ENCODE peak calls at places on chromosomes 1 and 21, in four cellular contexts. One of them, this sample, is unnamed.

GRCh38 chr1:147786536-147786935 is 26.1 kb upstream of the GJA5 start:
- DNase-seq in naive thymus-derived CD4-positive, alpha-beta T cell: no peak
- DNase-seq in stimulated activated CD8-positive, alpha-beta memory T cell treated with anti-CD3 and anti-CD28 coated beads, Interleukin-2, amount 100 ng/mL, for 48 hours: no peak
- DNase-seq in breast epithelium: no peak
- DNase-seq in this sample: no peak

GRCh38 chr21:39332175-39332574 is 16.7 kb downstream of the HMGN1 start:
- DNase-seq in naive thymus-derived CD4-positive, alpha-beta T cell: no peak
- DNase-seq in breast epithelium: no peak
- DNase-seq in stimulated activated CD8-positive, alpha-beta memory T cell treated with anti-CD3 and anti-CD28 coated beads, Interleukin-2, amount 100 ng/mL, for 48 hours: no peak
- DNase-seq in this sample: no peak

GRCh38 chr1:106727171-106727570 is 329.3 kb upstream of the PRMT6 start:
- DNase-seq in stimulated activated CD8-positive, alpha-beta memory T cell treated with anti-CD3 and anti-CD28 coated beads, Interleukin-2, amount 100 ng/mL, for 48 hours: no peak
- DNase-seq in naive thymus-derived CD4-positive, alpha-beta T cell: no peak
- DNase-seq in breast epithelium: no peak
- DNase-seq in this sample: no peak

GRCh38 chr21:36966846-36967657 is 583 bp upstream of the HLCS start:
- DNase-seq in naive thymus-derived CD4-positive, alpha-beta T cell: no peak
- DNase-seq in breast epithelium: no peak
- DNase-seq in stimulated activated CD8-positive, alpha-beta memory T cell treated with anti-CD3 and anti-CD28 coated beads, Interleukin-2, amount 100 ng/mL, for 48 hours: no peak
- DNase-seq in this sample: no peak

GRCh38 chr1:117370509-117370908 is 3.3 kb downstream of the MAN1A2 start:
- DNase-seq in naive thymus-derived CD4-positive, alpha-beta T cell: no peak
- DNase-seq in breast epithelium: no peak
- DNase-seq in stimulated activated CD8-positive, alpha-beta memory T cell treated with anti-CD3 and anti-CD28 coated beads, Interleukin-2, amount 100 ng/mL, for 48 hours: no peak
- DNase-seq in this sample: no peak

GRCh38 chr1:68120136-68120791 is 69.8 kb upstream of the DIRAS3 start:
- DNase-seq in breast epithelium: peak
- DNase-seq in stimulated activated CD8-positive, alpha-beta memory T cell treated with anti-CD3 and anti-CD28 coated beads, Interleukin-2, amount 100 ng/mL, for 48 hours: no peak
- DNase-seq in naive thymus-derived CD4-positive, alpha-beta T cell: no peak
- DNase-seq in this sample: no peak

GRCh38 chr21:35593000-35593502 is 467.3 kb downstream of the SETD4 start:
- DNase-seq in breast epithelium: no peak
- DNase-seq in naive thymus-derived CD4-positive, alpha-beta T cell: no peak
- DNase-seq in stimulated activated CD8-positive, alpha-beta memory T cell treated with anti-CD3 and anti-CD28 coated beads, Interleukin-2, amount 100 ng/mL, for 48 hours: no peak
- DNase-seq in this sample: no peak

GRCh38 chr1:71086331-71086730 is 5.5 kb upstream of the ZRANB2 start:
- DNase-seq in breast epithelium: no peak
- DNase-seq in naive thymus-derived CD4-positive, alpha-beta T cell: no peak
- DNase-seq in stimulated activated CD8-positive, alpha-beta memory T cell treated with anti-CD3 and anti-CD28 coated beads, Interleukin-2, amount 100 ng/mL, for 48 hours: no peak
- DNase-seq in this sample: no peak

GRCh38 chr1:158087320-158087927 is 93.3 kb upstream of the CD1D start:
- DNase-seq in stimulated activated CD8-positive, alpha-beta memory T cell treated with anti-CD3 and anti-CD28 coated beads, Interleukin-2, amount 100 ng/mL, for 48 hours: peak
- DNase-seq in breast epithelium: no peak
- DNase-seq in naive thymus-derived CD4-positive, alpha-beta T cell: no peak
- DNase-seq in this sample: no peak

GRCh38 chr1:100177295-100178042 is 587 bp downstream of the LRRC39 start:
- DNase-seq in breast epithelium: no peak
- DNase-seq in naive thymus-derived CD4-positive, alpha-beta T cell: no peak
- DNase-seq in stimulated activated CD8-positive, alpha-beta memory T cell treated with anti-CD3 and anti-CD28 coated beads, Interleukin-2, amount 100 ng/mL, for 48 hours: no peak
- DNase-seq in this sample: no peak

GRCh38 chr1:198788561-198789064 is 149.8 kb downstream of the PTPRC start:
- DNase-seq in breast epithelium: no peak
- DNase-seq in naive thymus-derived CD4-positive, alpha-beta T cell: no peak
- DNase-seq in stimulated activated CD8-positive, alpha-beta memory T cell treated with anti-CD3 and anti-CD28 coated beads, Interleukin-2, amount 100 ng/mL, for 48 hours: no peak
- DNase-seq in this sample: no peak

GRCh38 chr1:227447531-227447990 is 115.8 kb upstream of the ZNF678 start:
- DNase-seq in breast epithelium: no peak
- DNase-seq in naive thymus-derived CD4-positive, alpha-beta T cell: no peak
- DNase-seq in stimulated activated CD8-positive, alpha-beta memory T cell treated with anti-CD3 and anti-CD28 coated beads, Interleukin-2, amount 100 ng/mL, for 48 hours: no peak
- DNase-seq in this sample: no peak

GRCh38 chr1:170126691-170127090 is 19.1 kb upstream of the NTMT2 start:
- DNase-seq in naive thymus-derived CD4-positive, alpha-beta T cell: no peak
- DNase-seq in stimulated activated CD8-positive, alpha-beta memory T cell treated with anti-CD3 and anti-CD28 coated beads, Interleukin-2, amount 100 ng/mL, for 48 hours: no peak
- DNase-seq in breast epithelium: no peak
- DNase-seq in this sample: no peak

GRCh38 chr1:218374401-218374848 is 29.3 kb downstream of the TGFB2 start:
- DNase-seq in naive thymus-derived CD4-positive, alpha-beta T cell: no peak
- DNase-seq in stimulated activated CD8-positive, alpha-beta memory T cell treated with anti-CD3 and anti-CD28 coated beads, Interleukin-2, amount 100 ng/mL, for 48 hours: no peak
- DNase-seq in breast epithelium: no peak
- DNase-seq in this sample: no peak

GRCh38 chr1:19646366-19646765 is 2.3 kb downstream of the NBL1 start:
- DNase-seq in stimulated activated CD8-positive, alpha-beta memory T cell treated with anti-CD3 and anti-CD28 coated beads, Interleukin-2, amount 100 ng/mL, for 48 hours: no peak
- DNase-seq in naive thymus-derived CD4-positive, alpha-beta T cell: no peak
- DNase-seq in breast epithelium: no peak
- DNase-seq in this sample: no peak

This sample was measured in omental fat pad.